ENCODE peak calls at places on chromosomes 7 and 10, in five cellular contexts. N is cardiac muscle cell, E is mesendoderm, D is colonic mucosa, T is neuronal stem cell. Y is an unnamed sample. For H3K4me1, the result is how much of the 10 kb centered on the place peaks cover.

GRCh38 chr10:6204341-6205191 is 1.8 kb downstream of the PFKFB3 start:
- DNase-seq in N (peak), E (peak), D (peak), T (peak), Y (no peak)

GRCh38 chr7:88565401-88565800 is 194.1 kb upstream of the ZNF804B start:
- DNase-seq in N (no peak), E (no peak), D (no peak), T (no peak), Y (no peak)

GRCh38 chr7:128794020-128794419 is 2.3 kb downstream of the CCDC136 start:
- DNase-seq in N (no peak), E (peak), D (no peak), T (no peak), Y (no peak)

GRCh38 chr10:125022671-125023070 is 80.7 kb downstream of the ZRANB1 start:
- DNase-seq in N (no peak), E (no peak), D (no peak), T (no peak), Y (no peak)

GRCh38 chr10:132941640-132942051 is 724 bp downstream of the CFAP46 start:
- DNase-seq in N (no peak), E (no peak), D (no peak), T (no peak), Y (no peak)

GRCh38 chr10:49298990-49299815 is at the start of gene C10orf71:
- DNase-seq in N (peak), E (peak), D (no peak), T (no peak), Y (no peak)

GRCh38 chr7:15648461-15648961 is 38.0 kb downstream of the MEOX2 start:
- DNase-seq in N (no peak), E (no peak), D (no peak), T (no peak), Y (no peak)

GRCh38 chr7:105229641-105230040 is 159.1 kb downstream of the SRPK2 start:
- DNase-seq in N (no peak), E (no peak), D (no peak), T (no peak), Y (no peak)

GRCh38 chr7:95871078-95871848 is 98.9 kb downstream of the DYNC1I1 start:
- DNase-seq in N (peak), E (peak), D (no peak), T (peak), Y (peak)

GRCh38 chr7:155738652-155739537 is 73.4 kb downstream of the SHH start:
- DNase-seq in N (peak), E (peak), D (peak), T (peak), Y (peak)

GRCh38 chr7:33692956-33693355 is 212.4 kb upstream of the BMPER start:
- DNase-seq in N (peak), E (no peak), D (no peak), T (no peak), Y (no peak)

GRCh38 chr7:156816943-156817572 is 75.9 kb downstream of the LMBR1 start:
- DNase-seq in N (peak), E (no peak), D (no peak), T (no peak), Y (no peak)

GRCh38 chr10:69061305-69062161 is 26.4 kb upstream of the SRGN start:
- DNase-seq in N (peak), E (no peak), D (peak), T (no peak), Y (peak)

GRCh38 chr10:18364987-18365775 is 225.0 kb downstream of the CACNB2 start:
- DNase-seq in N (no peak), E (no peak), D (no peak), T (no peak), Y (no peak)

GRCh38 chr10:74056081-74056818 is 58.3 kb downstream of the VCL start:
- DNase-seq in N (peak), E (peak), D (no peak), T (no peak), Y (peak)

GRCh38 chr10:90413196-90413595 is 444.6 kb downstream of the HTR7 start:
- DNase-seq in N (peak), E (no peak), D (no peak), T (no peak), Y (no peak)

GRCh38 chr7:116354171-116354545 is 143.8 kb downstream of the TES start:
- DNase-seq in N (peak), E (peak), D (peak), T (no peak), Y (no peak)
- H3K4me1 ChIP-seq in N (under half), E (under half), D (under half), T (under half), Y (under half)

GRCh38 chr7:843230-843629 is 11.0 kb downstream of the SUN1 start:
- DNase-seq in N (no peak), E (no peak), D (no peak), T (no peak), Y (no peak)

GRCh38 chr7:844043-844442 is 11.8 kb downstream of the SUN1 start:
- DNase-seq in N (no peak), E (no peak), D (no peak), T (no peak), Y (no peak)

GRCh38 chr7:840001-840600 is 7.8 kb downstream of the SUN1 start:
- DNase-seq in N (no peak), E (no peak), D (no peak), T (no peak), Y (no peak)

GRCh38 chr7:842436-843031 is 10.3 kb downstream of the SUN1 start:
- DNase-seq in N (no peak), E (peak), D (no peak), T (no peak), Y (no peak)

DNA sequence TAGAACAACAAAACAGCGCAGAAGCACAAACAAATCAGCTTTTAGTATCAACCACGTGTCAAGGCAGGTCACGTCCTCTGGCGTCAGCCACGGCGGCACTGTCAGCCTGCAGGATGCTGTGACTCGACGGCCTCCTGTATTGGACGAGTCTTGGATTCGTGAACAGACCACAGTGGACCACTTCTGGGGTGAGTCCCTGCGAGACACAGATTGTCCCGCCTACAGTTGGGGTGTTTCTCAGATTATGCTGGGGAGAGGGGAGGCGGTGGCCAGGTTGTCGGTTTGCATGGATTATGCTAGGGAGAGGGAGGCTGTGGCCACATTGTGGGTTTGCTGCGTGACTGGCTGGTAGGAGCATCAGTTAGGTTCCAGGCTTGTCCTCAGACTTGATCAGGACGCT is 9.7 kb downstream of the SUN1 start:
- DNase-seq in N (no peak), E (no peak), D (no peak), T (no peak), Y (no peak)
- H3K27ac ChIP-seq in N (no peak), E (no peak), D (peak), T (no peak), Y (no peak)

GRCh38 chr10:26612151-26612915 is 85.2 kb upstream of the PDSS1 start:
- DNase-seq in N (no peak), E (no peak), D (peak), T (no peak), Y (no peak)
- H3K4me3 ChIP-seq in N (no peak), E (no peak), D (no peak), T (no peak), Y (no peak)

GRCh38 chr10:91597397-91597881 is 35.4 kb downstream of the PPP1R3C start:
- DNase-seq in N (peak), E (no peak), D (no peak), T (no peak), Y (no peak)
- H3K4me1 ChIP-seq in N (under half), E (under half), D (under half), T (under half), Y (under half)

GRCh38 chr7:121489440-121489839 is 93.3 kb upstream of the FAM3C start:
- DNase-seq in N (no peak), E (no peak), D (no peak), T (no peak), Y (no peak)

GRCh38 chr7:121484089-121484763 is 88.1 kb upstream of the FAM3C start:
- DNase-seq in N (no peak), E (no peak), D (no peak), T (no peak), Y (no peak)

GRCh38 chr7:121488251-121488650 is 92.1 kb upstream of the FAM3C start:
- DNase-seq in N (no peak), E (no peak), D (no peak), T (no peak), Y (no peak)

GRCh38 chr7:121486590-121486989 is 90.5 kb upstream of the FAM3C start:
- DNase-seq in N (no peak), E (no peak), D (no peak), T (no peak), Y (no peak)

GRCh38 chr7:121485457-121486243 is 89.5 kb upstream of the FAM3C start:
- DNase-seq in N (peak), E (no peak), D (no peak), T (no peak), Y (no peak)
- H3K27ac ChIP-seq in N (no peak), E (no peak), D (no peak), T (no peak), Y (no peak)

DNA sequence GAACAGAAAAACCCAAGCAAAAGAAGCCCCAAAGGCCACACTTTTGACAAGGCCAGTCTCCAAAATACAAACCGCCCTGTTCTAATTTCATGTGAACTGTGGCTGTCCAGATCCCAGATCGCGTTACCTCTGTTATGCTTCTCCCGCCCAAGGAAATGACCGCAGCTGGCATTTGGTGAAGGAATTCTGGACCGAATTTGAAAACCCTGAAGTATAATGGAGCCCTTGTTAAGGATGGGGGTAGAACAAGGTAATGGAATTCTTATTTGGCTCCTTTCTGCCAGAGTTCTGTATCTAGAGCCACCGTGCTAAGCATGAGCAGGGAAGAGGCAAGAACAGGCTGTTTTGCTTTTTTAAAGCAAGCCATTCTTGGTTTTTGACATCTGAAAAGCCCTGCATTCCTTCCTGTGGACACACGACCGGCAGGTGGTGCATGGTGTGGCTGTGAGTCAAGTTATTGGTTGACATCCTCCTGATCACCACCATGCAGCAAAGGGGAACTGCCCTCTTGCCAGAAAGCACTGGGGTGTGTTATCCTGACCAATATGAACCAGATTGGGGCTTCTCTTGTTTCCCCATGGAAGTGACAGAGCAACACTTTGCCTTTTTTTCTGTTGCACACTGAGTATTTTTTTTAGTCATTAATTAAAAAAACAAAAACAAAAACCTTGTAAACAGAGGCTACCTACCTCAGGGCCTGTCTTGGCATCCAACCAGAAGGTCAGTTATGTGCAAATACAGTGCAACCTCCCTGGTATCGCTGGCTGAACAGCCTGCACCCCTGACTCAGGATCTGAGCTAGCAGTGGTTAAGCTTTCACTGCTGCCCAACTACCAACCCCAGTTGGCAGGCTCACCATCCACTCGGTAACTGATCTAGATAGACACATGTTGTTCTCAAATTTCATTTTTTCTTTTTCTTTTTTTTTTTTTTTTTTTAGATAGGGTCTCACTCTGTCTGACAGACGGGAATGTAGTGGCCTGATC is 14.2 kb downstream of the UCMA start:
- DNase-seq in N (peak), E (peak), D (peak), T (no peak), Y (peak)
- H3K4me3 ChIP-seq in N (no peak), E (no peak), D (no peak), T (no peak), Y (peak)